ENCODE peak calls at places on chromosomes 16 and 17, in eight cellular contexts. One of them, this sample, is unnamed.

GRCh38 chr17:57696050-57696449 is 49.0 kb downstream of the CCDC182 start:
- DNase-seq in NCI-H345: no peak
- DNase-seq in hippocampal formation: no peak
- DNase-seq in NCI-H2081: no peak
- DNase-seq in hypothalamus: no peak
- DNase-seq in mammary epithelial cell: no peak
- DNase-seq in sigmoid colon: no peak
- DNase-seq in germinal center: no peak
- DNase-seq in this sample: no peak

GRCh38 chr17:41178341-41178740 is 320 bp upstream of the KRTAP4-2 start:
- DNase-seq in NCI-H345: no peak
- DNase-seq in hippocampal formation: no peak
- DNase-seq in NCI-H2081: no peak
- DNase-seq in hypothalamus: no peak
- DNase-seq in mammary epithelial cell: peak; percentile 70
- DNase-seq in sigmoid colon: no peak
- DNase-seq in germinal center: peak; percentile 21
- DNase-seq in this sample: no peak

GRCh38 chr16:5427571-5427970 is 330.0 kb upstream of the EEF2KMT start:
- DNase-seq in NCI-H345: no peak
- DNase-seq in hippocampal formation: no peak
- DNase-seq in NCI-H2081: no peak
- DNase-seq in hypothalamus: no peak
- DNase-seq in mammary epithelial cell: no peak
- DNase-seq in sigmoid colon: no peak
- DNase-seq in germinal center: no peak
- DNase-seq in this sample: no peak

GRCh38 chr16:31253642-31254045 is 6.1 kb upstream of the ITGAM start:
- DNase-seq in NCI-H345: no peak
- DNase-seq in hippocampal formation: no peak
- DNase-seq in NCI-H2081: no peak
- DNase-seq in hypothalamus: no peak
- DNase-seq in mammary epithelial cell: no peak
- DNase-seq in sigmoid colon: no peak
- DNase-seq in germinal center: no peak
- DNase-seq in this sample: no peak

GRCh38 chr17:44396946-44397345 is 7.5 kb upstream of the ITGA2B start:
- DNase-seq in NCI-H345: no peak
- DNase-seq in hippocampal formation: no peak
- DNase-seq in NCI-H2081: no peak
- DNase-seq in hypothalamus: no peak
- DNase-seq in mammary epithelial cell: no peak
- DNase-seq in sigmoid colon: no peak
- DNase-seq in germinal center: no peak
- DNase-seq in this sample: no peak

GRCh38 chr17:43579570-43580140 is 33.5 kb upstream of the ETV4 start:
- DNase-seq in NCI-H345: no peak
- DNase-seq in hippocampal formation: no peak
- DNase-seq in NCI-H2081: no peak
- DNase-seq in hypothalamus: no peak
- DNase-seq in mammary epithelial cell: peak; percentile 91
- DNase-seq in sigmoid colon: no peak
- DNase-seq in germinal center: no peak
- DNase-seq in this sample: no peak

GRCh38 chr17:37701424-37702020 is 43.3 kb downstream of the HNF1B start:
- DNase-seq in NCI-H345: no peak
- DNase-seq in hippocampal formation: no peak
- DNase-seq in NCI-H2081: no peak
- DNase-seq in hypothalamus: no peak
- DNase-seq in mammary epithelial cell: no peak
- DNase-seq in sigmoid colon: no peak
- DNase-seq in germinal center: peak; percentile 66
- DNase-seq in this sample: no peak

GRCh38 chr16:21646721-21647561 is 5.5 kb downstream of the IGSF6 start:
- DNase-seq in NCI-H345: no peak
- DNase-seq in hippocampal formation: no peak
- DNase-seq in NCI-H2081: no peak
- DNase-seq in hypothalamus: no peak
- DNase-seq in mammary epithelial cell: peak; percentile 72
- DNase-seq in sigmoid colon: no peak
- DNase-seq in germinal center: peak; percentile 66
- DNase-seq in this sample: no peak

GRCh38 chr16:46950009-46950408 is 23.5 kb downstream of the DNAJA2 start:
- DNase-seq in NCI-H345: no peak
- DNase-seq in hippocampal formation: no peak
- DNase-seq in NCI-H2081: no peak
- DNase-seq in hypothalamus: no peak
- DNase-seq in mammary epithelial cell: no peak
- DNase-seq in sigmoid colon: no peak
- DNase-seq in germinal center: no peak
- DNase-seq in this sample: no peak

GRCh38 chr16:83813818-83814653 is 6.3 kb downstream of the HSBP1 start:
- DNase-seq in NCI-H345: peak; percentile 79
- DNase-seq in hippocampal formation: no peak
- DNase-seq in NCI-H2081: peak; percentile 27
- DNase-seq in hypothalamus: no peak
- DNase-seq in mammary epithelial cell: peak; percentile 37
- DNase-seq in sigmoid colon: no peak
- DNase-seq in germinal center: no peak
- DNase-seq in this sample: no peak

GRCh38 chr16:88285514-88285822 is 97.3 kb upstream of the ZNF469 start:
- DNase-seq in NCI-H345: no peak
- DNase-seq in hippocampal formation: no peak
- DNase-seq in NCI-H2081: no peak
- DNase-seq in hypothalamus: no peak
- DNase-seq in mammary epithelial cell: no peak
- DNase-seq in sigmoid colon: no peak
- DNase-seq in germinal center: no peak
- DNase-seq in this sample: no peak

GRCh38 chr17:4499431-4500187 is 928 bp downstream of the SPNS2 start:
- DNase-seq in NCI-H345: no peak
- DNase-seq in hippocampal formation: no peak
- DNase-seq in NCI-H2081: no peak
- DNase-seq in hypothalamus: peak; percentile 24
- DNase-seq in mammary epithelial cell: no peak
- DNase-seq in sigmoid colon: no peak
- DNase-seq in germinal center: peak; percentile 17
- DNase-seq in this sample: peak; percentile 47

GRCh38 chr16:85291302-85292148 is 179.3 kb upstream of the CIBAR2 start:
- DNase-seq in NCI-H345: no peak
- DNase-seq in hippocampal formation: peak; percentile 56
- DNase-seq in NCI-H2081: no peak
- DNase-seq in hypothalamus: peak; percentile 48
- DNase-seq in mammary epithelial cell: no peak
- DNase-seq in sigmoid colon: peak; percentile 82
- DNase-seq in germinal center: no peak
- DNase-seq in this sample: peak; percentile 82

GRCh38 chr17:74552037-74552436 is 6.1 kb upstream of the CD300C start:
- DNase-seq in NCI-H345: no peak
- DNase-seq in hippocampal formation: no peak
- DNase-seq in NCI-H2081: no peak
- DNase-seq in hypothalamus: no peak
- DNase-seq in mammary epithelial cell: peak; percentile 88
- DNase-seq in sigmoid colon: no peak
- DNase-seq in germinal center: no peak
- DNase-seq in this sample: no peak

GRCh38 chr16:14302399-14303181 is 231.5 kb downstream of the MRTFB start:
- DNase-seq in NCI-H345: peak; percentile 25
- DNase-seq in hippocampal formation: no peak
- DNase-seq in NCI-H2081: no peak
- DNase-seq in hypothalamus: no peak
- DNase-seq in mammary epithelial cell: peak; percentile 22
- DNase-seq in sigmoid colon: no peak
- DNase-seq in germinal center: peak; percentile 27
- DNase-seq in this sample: peak; percentile 35

GRCh38 chr17:38777641-38778250 is 21.6 kb downstream of the PIP4K2B start:
- DNase-seq in NCI-H345: no peak
- DNase-seq in hippocampal formation: no peak
- DNase-seq in NCI-H2081: no peak
- DNase-seq in hypothalamus: no peak
- DNase-seq in mammary epithelial cell: no peak
- DNase-seq in sigmoid colon: no peak
- DNase-seq in germinal center: no peak
- DNase-seq in this sample: no peak

GRCh38 chr17:44210342-44211192 is 8.9 kb downstream of the UBTF start:
- DNase-seq in NCI-H345: no peak
- DNase-seq in hippocampal formation: peak; percentile 85
- DNase-seq in NCI-H2081: peak; percentile 79
- DNase-seq in hypothalamus: peak; percentile 81
- DNase-seq in mammary epithelial cell: peak; percentile 52
- DNase-seq in sigmoid colon: peak; percentile 96
- DNase-seq in germinal center: peak; percentile 92
- DNase-seq in this sample: peak; percentile 84

GRCh38 chr16:847151-847550 is 46.6 kb upstream of the GNG13 start:
- DNase-seq in NCI-H345: no peak
- DNase-seq in hippocampal formation: no peak
- DNase-seq in NCI-H2081: no peak
- DNase-seq in hypothalamus: no peak
- DNase-seq in mammary epithelial cell: no peak
- DNase-seq in sigmoid colon: peak; percentile 34
- DNase-seq in germinal center: no peak
- DNase-seq in this sample: no peak

GRCh38 chr16:79171504-79172240 is 428.9 kb downstream of the MAF start:
- DNase-seq in NCI-H345: peak; percentile 87
- DNase-seq in hippocampal formation: no peak
- DNase-seq in NCI-H2081: peak; percentile 39
- DNase-seq in hypothalamus: no peak
- DNase-seq in mammary epithelial cell: no peak
- DNase-seq in sigmoid colon: no peak
- DNase-seq in germinal center: no peak
- DNase-seq in this sample: no peak

GRCh38 chr17:36594626-36595401 is 3.1 kb downstream of the DHRS11 start:
- DNase-seq in NCI-H345: no peak
- DNase-seq in hippocampal formation: no peak
- DNase-seq in NCI-H2081: no peak
- DNase-seq in hypothalamus: no peak
- DNase-seq in mammary epithelial cell: no peak
- DNase-seq in sigmoid colon: no peak
- DNase-seq in germinal center: no peak
- DNase-seq in this sample: no peak

GRCh38 chr16:59324462-59324861 is 590.3 kb upstream of the GOT2 start:
- DNase-seq in NCI-H345: no peak
- DNase-seq in hippocampal formation: no peak
- DNase-seq in NCI-H2081: no peak
- DNase-seq in hypothalamus: no peak
- DNase-seq in mammary epithelial cell: no peak
- DNase-seq in sigmoid colon: no peak
- DNase-seq in germinal center: no peak
- DNase-seq in this sample: no peak

This sample was measured in nucleus accumbens.